ENCODE peak calls at places on chromosomes 16 and 17, in six cellular contexts. T is cardiac muscle cell, G is spleen, K is heart right ventricle, V is tibial artery, Z is fibroblast of lung. J is an unnamed sample. For H3K4me1, the result is how much of the 10 kb centered on the place peaks cover.

GRCh38 chr17:60747069-60747808 is 69.6 kb downstream of the BCAS3 start:
- DNase-seq in Z (no peak), G (no peak), K (no peak), V (no peak), T (no peak), J (peak)

GRCh38 chr17:33674685-33675084 is 381.6 kb upstream of the ASIC2 start:
- DNase-seq in V (peak), K (peak), Z (peak), G (no peak), T (peak), J (peak)

GRCh38 chr17:40839194-40839593 is 16.8 kb upstream of the KRT10 start:
- DNase-seq in Z (no peak), T (no peak), G (no peak), K (no peak), V (no peak), J (no peak)

GRCh38 chr17:50866950-50867855 is 1.0 kb upstream of the TOB1 start:
- DNase-seq in Z (peak), V (peak), T (peak), G (peak), K (peak), J (peak)

GRCh38 chr16:25735645-25736044 is 43.9 kb downstream of the HS3ST4 start:
- DNase-seq in T (no peak), G (no peak), V (no peak), Z (no peak), K (no peak), J (no peak)

GRCh38 chr17:81000631-81001357 is 9.2 kb downstream of the CHMP6 start:
- DNase-seq in K (no peak), Z (no peak), T (no peak), G (peak), V (no peak), J (no peak)

GRCh38 chr16:77434365-77435239 is at the start of gene ADAMTS18:
- DNase-seq in T (no peak), Z (no peak), V (no peak), G (no peak), K (no peak), J (peak)

GRCh38 chr16:14600164-14600563 is 29.9 kb downstream of the PARN start:
- DNase-seq in K (no peak), Z (peak), T (peak), G (no peak), V (no peak), J (peak)

GRCh38 chr16:48041861-48042435 is 113.8 kb downstream of the ABCC12 start:
- DNase-seq in G (no peak), T (no peak), V (no peak), K (no peak), Z (no peak), J (peak)

GRCh38 chr16:85263214-85263613 is 150.9 kb upstream of the CIBAR2 start:
- DNase-seq in Z (no peak), G (no peak), V (no peak), K (no peak), T (no peak), J (no peak)

DNA sequence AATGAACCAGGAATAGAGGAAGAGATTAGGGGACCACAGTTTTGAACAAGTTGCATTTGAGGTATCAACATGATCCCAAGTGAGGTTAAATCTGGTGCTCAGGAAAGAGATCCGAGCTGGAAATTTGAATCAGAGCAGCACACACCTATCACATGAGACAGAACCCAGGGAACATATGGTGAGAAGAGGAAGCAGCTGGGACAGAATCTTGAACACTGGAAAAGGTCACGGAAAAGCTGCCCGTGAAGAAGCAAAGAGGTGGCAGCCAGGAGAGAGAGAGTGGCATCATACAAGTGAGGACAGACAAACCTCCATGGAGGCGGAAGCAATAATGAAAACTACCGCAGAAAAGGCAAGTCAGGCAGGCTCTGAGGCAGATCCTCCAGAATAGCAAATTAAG is 36.1 kb downstream of the USP31 start:
- DNase-seq in K (no peak), V (no peak), G (no peak), T (no peak), Z (no peak), J (no peak)
- H3K4me1 ChIP-seq in K (half or more), V (under half), G (under half), T (under half), Z (under half), J (under half)

DNA sequence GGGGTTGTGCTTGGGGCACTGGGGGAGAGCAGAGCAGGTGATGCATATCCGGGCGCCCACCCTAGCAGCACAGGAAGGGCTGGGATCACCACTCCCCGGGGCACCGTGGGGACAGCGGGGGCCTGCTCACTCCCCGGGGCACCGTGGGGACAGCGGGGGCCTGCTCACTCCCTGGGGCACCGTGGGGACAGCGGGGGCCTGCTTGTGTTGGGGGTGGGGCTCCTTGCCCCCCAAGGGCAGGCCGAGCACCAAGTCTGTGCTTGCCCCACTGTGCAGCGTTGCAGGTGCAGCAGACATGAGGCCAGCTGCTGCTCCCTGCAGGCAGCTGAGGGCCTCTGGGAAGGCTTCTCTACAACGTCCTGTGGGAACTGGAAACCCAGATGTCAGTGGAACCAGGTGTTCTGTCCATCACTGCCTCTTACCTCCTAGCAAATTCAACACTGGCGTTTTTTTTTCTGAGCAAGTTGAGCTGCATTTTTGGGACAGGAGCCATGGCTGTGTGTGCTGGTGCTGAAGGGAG is 25.0 kb upstream of the ZNF750 start:
- DNase-seq in K (no peak), Z (no peak), V (no peak), T (no peak), G (no peak), J (no peak)
- TF ChIP-seq CTCF in K (no peak), Z (no peak), V (no peak), T (no peak), G (no peak), J (no peak)

GRCh38 chr17:75084039-75084660 is 3.6 kb upstream of the SLC16A5 start:
- DNase-seq in V (no peak), K (no peak), Z (no peak), T (peak), G (no peak), J (no peak)
- H3K27ac ChIP-seq in V (no peak), K (no peak), Z (no peak), T (no peak), G (no peak), J (no peak)

GRCh38 chr17:49647256-49647585 is 30.7 kb downstream of the SPOP start:
- DNase-seq in T (no peak), K (no peak), Z (no peak), G (no peak), V (no peak), J (no peak)

GRCh38 chr17:49645654-49646053 is 32.2 kb downstream of the SPOP start:
- DNase-seq in K (no peak), G (no peak), V (no peak), T (no peak), Z (no peak), J (no peak)

DNA sequence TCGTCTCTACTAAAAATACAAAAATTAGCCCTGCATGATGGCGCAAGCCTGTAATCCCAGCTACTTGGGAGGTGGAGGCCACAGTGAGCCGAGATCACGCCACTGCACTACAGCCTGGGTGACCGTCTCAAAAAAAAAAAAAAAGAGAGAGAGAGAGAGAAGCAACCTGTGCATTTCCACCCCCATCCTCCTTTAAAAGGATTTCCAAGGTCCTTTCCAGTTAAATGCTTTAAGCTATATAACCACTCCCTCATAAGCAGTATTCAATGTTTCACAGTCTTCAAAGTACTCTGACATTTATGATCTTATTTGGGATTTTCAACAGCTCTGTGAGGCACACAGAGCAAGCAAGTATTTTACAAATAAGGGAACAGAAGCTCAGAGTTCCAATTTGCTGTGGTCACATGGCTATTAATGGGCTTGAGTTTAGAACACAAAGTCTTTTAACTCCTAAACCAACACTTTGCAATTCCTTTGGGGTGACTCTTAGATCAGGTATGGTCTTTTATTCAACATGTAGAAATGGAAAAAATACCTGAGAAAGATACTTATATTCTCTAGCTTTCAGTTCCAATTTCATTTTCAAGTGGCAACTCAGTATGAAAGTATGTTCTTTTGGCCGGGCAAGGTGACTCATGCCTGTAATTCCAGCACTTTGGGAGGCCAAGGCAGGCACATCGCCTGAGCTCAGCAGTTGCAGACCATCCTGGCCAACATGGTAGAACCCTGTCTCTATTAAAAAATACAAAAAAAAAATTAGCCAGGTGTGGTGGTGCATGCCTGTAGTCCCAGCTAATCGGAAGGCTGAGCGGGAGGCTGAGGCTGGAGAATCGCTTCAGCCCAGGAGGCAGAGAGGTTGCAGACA is 31.3 kb downstream of the SPOP start:
- DNase-seq in T (peak), Z (peak), K (no peak), V (peak), G (no peak), J (no peak)
- H3K4me1 ChIP-seq in T (under half), Z (under half), K (half or more), V (under half), G (under half), J (under half)

GRCh38 chr17:43779145-43780125 is 658 bp upstream of the DUSP3 start:
- DNase-seq in K (no peak), Z (no peak), V (no peak), T (no peak), G (peak), J (peak)
- TF ChIP-seq CTCF in K (no peak), Z (peak), V (no peak), T (no peak), G (no peak), J (no peak)

DNA sequence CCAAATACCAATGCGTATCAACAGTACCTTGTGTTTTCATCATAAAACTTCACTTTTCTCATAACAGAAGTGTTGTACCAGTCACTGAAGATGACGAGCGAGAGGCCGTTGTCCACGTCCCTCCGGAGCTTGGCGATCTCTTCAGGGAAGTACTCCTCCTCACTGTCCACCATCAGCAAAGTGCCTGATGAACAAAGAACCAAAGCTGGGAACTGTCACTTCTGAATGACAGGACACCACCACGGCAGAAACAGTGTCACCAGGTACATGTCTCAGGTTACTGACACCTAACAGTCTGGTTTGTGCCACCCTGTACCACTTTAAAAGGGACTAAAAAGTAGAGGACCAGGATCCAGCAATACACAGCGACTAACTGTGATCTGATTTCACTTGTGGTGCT is 25.0 kb upstream of the SLC38A8 start:
- DNase-seq in Z (no peak), V (no peak), K (no peak), T (no peak), G (no peak), J (no peak)
- H3K27ac ChIP-seq in Z (no peak), V (no peak), K (no peak), T (no peak), G (no peak), J (no peak)

GRCh38 chr17:77446959-77447634 is 306.3 kb downstream of the SEC14L1 start:
- DNase-seq in K (no peak), G (no peak), T (no peak), Z (peak), V (no peak), J (no peak)
- H3K4me1 ChIP-seq in K (half or more), G (half or more), T (under half), Z (half or more), V (under half), J (under half)

GRCh38 chr17:21043296-21044232 is 753 bp upstream of the USP22 start:
- DNase-seq in Z (peak), T (peak), K (peak), V (peak), G (peak), J (peak)

GRCh38 chr17:21042434-21043295 is at the start of gene USP22:
- DNase-seq in K (no peak), T (no peak), G (peak), V (no peak), Z (no peak), J (peak)

GRCh38 chr17:21041753-21042433 is 918 bp downstream of the USP22 start:
- DNase-seq in T (peak), G (peak), Z (peak), V (peak), K (peak), J (peak)

GRCh38 chr17:21037117-21037803 is 5.6 kb downstream of the USP22 start:
- DNase-seq in T (no peak), K (no peak), V (no peak), Z (no peak), G (no peak), J (no peak)

GRCh38 chr17:21039839-21040575 is 2.8 kb downstream of the USP22 start:
- DNase-seq in G (no peak), Z (peak), V (peak), T (peak), K (no peak), J (peak)
- TF ChIP-seq CTCF in G (no peak), Z (peak), V (no peak), T (peak), K (peak), J (peak)

DNA sequence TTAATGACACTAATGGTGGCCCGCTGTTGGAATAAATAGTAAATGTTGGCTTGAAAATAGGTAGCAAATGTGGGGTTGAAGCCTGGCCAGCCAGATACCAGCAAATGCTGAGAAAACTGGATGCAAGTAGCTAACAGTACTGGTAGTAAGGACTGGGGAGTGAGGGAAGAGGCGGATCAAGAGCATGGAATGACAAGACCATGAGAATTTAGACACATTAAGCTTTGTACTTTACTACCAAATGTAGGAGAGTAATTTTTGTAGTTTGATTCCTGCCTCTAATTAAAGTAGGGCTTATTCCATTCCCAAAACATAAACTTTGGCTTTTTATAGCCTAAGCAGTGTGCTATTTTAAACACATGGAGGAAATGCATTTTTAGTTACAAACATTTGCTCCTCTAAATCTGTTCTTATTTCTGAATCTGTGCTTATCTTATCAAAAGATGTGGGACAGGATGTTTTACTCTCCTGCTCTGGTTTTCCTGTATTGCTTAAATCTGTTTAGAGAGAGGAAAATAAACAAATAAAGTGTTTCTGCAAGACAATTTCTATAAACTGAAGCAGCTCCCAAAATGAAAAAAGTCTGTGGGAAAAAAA is 44.1 kb downstream of the CFDP1 start:
- DNase-seq in G (no peak), T (no peak), Z (no peak), V (no peak), K (no peak), J (no peak)
- H3K27ac ChIP-seq in G (no peak), T (peak), Z (no peak), V (peak), K (peak), J (no peak)